ENCODE peak calls at places on chromosomes 2 and 18, in six cellular contexts. Y is stomach, H is Caco-2, L is left lung, W is mammary epithelial cell, M is GM23248. V is an unnamed sample.

GRCh38 chr2:126776701-126777619 is 121.0 kb downstream of the GYPC start:
- DNase-seq in M (peak; percentile 86), Y (peak; percentile 83), H (peak; percentile 76), L (peak; percentile 97), W (peak; percentile 32), V (peak; percentile 58)

GRCh38 chr2:183157131-183157530 is 32.9 kb downstream of the NUP35 start:
- DNase-seq in L (no peak), H (no peak), M (no peak), Y (no peak), W (no peak), V (no peak)

GRCh38 chr2:51424418-51424817 is 392.5 kb upstream of the NRXN1 start:
- DNase-seq in M (no peak), W (no peak), Y (no peak), L (peak; percentile 3), H (peak; percentile 36), V (no peak)

GRCh38 chr2:144515694-144516416 is 4.1 kb downstream of the ZEB2 start:
- DNase-seq in M (peak; percentile 76), L (peak; percentile 89), Y (no peak), H (no peak), W (no peak), V (peak; percentile 69)

GRCh38 chr2:176535480-176536113 is 266.4 kb downstream of the MTX2 start:
- DNase-seq in H (no peak), L (no peak), M (peak; percentile 63), Y (no peak), W (no peak), V (no peak)

GRCh38 chr2:70513751-70514150 is 39.9 kb downstream of the TGFA start:
- DNase-seq in L (no peak), W (no peak), M (no peak), Y (no peak), H (no peak), V (no peak)

GRCh38 chr2:237723613-237724012 is 75.0 kb upstream of the RBM44 start:
- DNase-seq in L (no peak), Y (peak; percentile 57), W (peak; percentile 59), H (peak; percentile 87), M (peak; percentile 39), V (peak; percentile 54)

GRCh38 chr2:219645631-219646527 is 18.4 kb downstream of the SLC4A3 start:
- DNase-seq in W (peak; percentile 68), Y (no peak), H (no peak), M (peak; percentile 93), L (no peak), V (peak; percentile 74)

GRCh38 chr2:9675369-9676351 is 44.9 kb upstream of the YWHAQ start:
- DNase-seq in Y (no peak), L (no peak), W (peak; percentile 91), H (no peak), M (peak; percentile 97), V (peak; percentile 61)

GRCh38 chr2:10306901-10307463 is 4.3 kb downstream of the HPCAL1 start:
- DNase-seq in M (no peak), L (no peak), W (no peak), H (no peak), Y (no peak), V (no peak)

GRCh38 chr2:191582355-191582754 is 95.6 kb upstream of the NABP1 start:
- DNase-seq in W (peak; percentile 77), H (peak; percentile 79), M (peak; percentile 89), L (no peak), Y (no peak), V (peak; percentile 59)

GRCh38 chr18:79071037-79071960 is 2.1 kb downstream of the ATP9B start:
- DNase-seq in L (no peak), W (no peak), M (no peak), H (no peak), Y (no peak), V (no peak)

GRCh38 chr2:148965596-148966431 is 72.7 kb upstream of the LYPD6B start:
- DNase-seq in Y (no peak), M (no peak), L (no peak), W (no peak), H (no peak), V (no peak)

GRCh38 chr2:53567073-53567472 is 200.5 kb upstream of the CHAC2 start:
- DNase-seq in L (no peak), Y (no peak), M (no peak), W (no peak), H (no peak), V (no peak)

GRCh38 chr2:39730685-39731302 is 48.3 kb downstream of the THUMPD2 start:
- DNase-seq in H (no peak), Y (no peak), W (no peak), L (no peak), M (peak; percentile 52), V (no peak)

GRCh38 chr2:21970971-21971370 is 847.2 kb downstream of the TDRD15 start:
- DNase-seq in Y (no peak), M (no peak), H (no peak), W (no peak), L (no peak), V (no peak)

GRCh38 chr2:70029814-70030409 is 57.4 kb upstream of the PCBP1 start:
- DNase-seq in Y (peak; percentile 38), H (peak; percentile 49), M (peak; percentile 76), L (no peak), W (no peak), V (peak; percentile 39)

GRCh38 chr18:48784654-48785053 is 166.1 kb downstream of the SMAD7 start:
- DNase-seq in Y (no peak), L (no peak), M (no peak), W (no peak), H (no peak), V (no peak)

GRCh38 chr2:42055573-42056514 is 8.0 kb downstream of the PKDCC start:
- DNase-seq in W (no peak), L (no peak), M (no peak), H (peak; percentile 98), Y (peak; percentile 62), V (no peak)

GRCh38 chr2:164836907-164837306 is 4.7 kb downstream of the COBLL1 start:
- DNase-seq in L (no peak), W (no peak), H (no peak), M (no peak), Y (no peak), V (no peak)

GRCh38 chr2:164837807-164838206 is 3.8 kb downstream of the COBLL1 start:
- DNase-seq in L (no peak), W (no peak), Y (no peak), H (no peak), M (no peak), V (no peak)

GRCh38 chr2:164831887-164832286 is 9.7 kb downstream of the COBLL1 start:
- DNase-seq in H (no peak), L (no peak), M (no peak), W (no peak), Y (no peak), V (no peak)

GRCh38 chr2:164831180-164831579 is 10.4 kb downstream of the COBLL1 start:
- DNase-seq in W (no peak), H (no peak), L (no peak), M (no peak), Y (no peak), V (no peak)

GRCh38 chr2:164835302-164835701 is 6.3 kb downstream of the COBLL1 start:
- DNase-seq in W (no peak), L (no peak), H (no peak), Y (no peak), M (no peak), V (no peak)
- H3K27me3 ChIP-seq in W (no peaks in the 10 kb centered on the region), L (no peaks in the 10 kb centered on the region), H (no peaks in the 10 kb centered on the region), Y (no peaks in the 10 kb centered on the region), M (no peaks in the 10 kb centered on the region), V (no peaks in the 10 kb centered on the region)

GRCh38 chr2:128467321-128467901 is 148.7 kb upstream of the HS6ST1 start:
- DNase-seq in Y (no peak), L (no peak), H (no peak), M (peak; percentile 50), W (no peak), V (peak; percentile 36)

GRCh38 chr2:128472789-128473174 is 154.1 kb upstream of the HS6ST1 start:
- DNase-seq in L (no peak), H (no peak), Y (no peak), M (peak; percentile 52), W (no peak), V (no peak)

GRCh38 chr2:128468186-128468585 is 149.5 kb upstream of the HS6ST1 start:
- DNase-seq in W (no peak), H (no peak), Y (no peak), M (peak; percentile 15), L (no peak), V (no peak)

GRCh38 chr2:128469203-128469602 is 150.5 kb upstream of the HS6ST1 start:
- DNase-seq in M (no peak), L (no peak), Y (no peak), W (no peak), H (no peak), V (no peak)

DNA sequence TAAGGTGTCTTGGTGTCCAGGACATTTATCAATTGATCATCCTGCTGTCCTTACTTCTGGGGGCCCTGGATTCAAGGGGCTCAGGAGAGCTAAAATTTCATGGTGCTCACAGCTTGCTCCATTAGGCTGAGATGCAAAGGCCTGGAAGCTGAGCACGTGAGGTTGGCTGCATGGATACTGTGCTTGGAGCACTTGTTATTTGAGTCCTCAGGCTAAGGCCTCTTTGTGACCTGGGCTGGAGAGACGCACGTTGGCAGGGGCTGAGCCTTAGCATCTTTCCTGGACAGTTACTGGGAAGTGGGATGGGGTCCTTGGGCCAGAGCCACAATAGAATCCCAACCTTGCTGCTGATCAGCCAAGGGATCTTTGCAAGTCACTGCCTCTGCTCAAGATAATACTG is 151.2 kb upstream of the HS6ST1 start:
- DNase-seq in W (no peak), M (no peak), Y (no peak), H (no peak), L (no peak), V (no peak)
- H3K4me3 ChIP-seq in W (no peak overlapping the region), M (no peak overlapping the region), Y (no peak overlapping the region), H (no peak overlapping the region), L (no peak overlapping the region), V (no peak overlapping the region)

GRCh38 chr2:109300582-109300981 is 171.6 kb downstream of the SH3RF3 start:
- DNase-seq in M (no peak), H (no peak), L (no peak), Y (no peak), W (no peak), V (no peak)

GRCh38 chr2:109301746-109302145 is 172.7 kb downstream of the SH3RF3 start:
- DNase-seq in H (no peak), W (no peak), Y (no peak), M (no peak), L (no peak), V (no peak)

GRCh38 chr2:109299466-109299865 is 170.5 kb downstream of the SH3RF3 start:
- DNase-seq in W (no peak), L (no peak), Y (no peak), M (no peak), H (no peak), V (no peak)

GRCh38 chr2:109297566-109298205 is 168.7 kb downstream of the SH3RF3 start:
- DNase-seq in H (no peak), W (no peak), L (no peak), Y (no peak), M (no peak), V (no peak)

DNA sequence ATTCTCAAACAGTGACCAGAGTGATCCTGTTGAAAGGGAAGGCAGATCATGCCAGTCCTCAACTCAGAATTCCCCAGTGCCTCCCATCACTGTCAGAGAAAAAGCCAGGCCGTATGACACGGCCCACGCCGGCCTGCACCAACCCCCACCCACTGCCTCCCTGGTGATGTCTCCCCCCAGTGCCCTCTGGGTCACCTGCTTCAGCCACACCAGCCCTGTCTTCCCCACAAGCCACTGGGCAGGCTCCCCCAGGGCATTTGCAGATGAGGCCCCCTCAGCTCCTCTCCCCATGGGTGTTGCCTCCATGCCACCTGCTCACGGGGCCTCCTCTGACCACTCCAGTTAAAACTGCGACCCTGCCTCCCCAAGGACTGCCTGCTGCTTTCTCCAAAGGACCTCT is 169.8 kb downstream of the SH3RF3 start:
- DNase-seq in L (no peak), M (no peak), H (no peak), W (no peak), Y (no peak), V (no peak)
- H3K36me3 ChIP-seq in L (no peaks in the 10 kb centered on the region), M (no peaks in the 10 kb centered on the region), H (no peaks in the 10 kb centered on the region), W (no peaks in the 10 kb centered on the region), Y (no peaks in the 10 kb centered on the region), V (no peaks in the 10 kb centered on the region)

GRCh38 chr2:108940156-108940555 is 48.9 kb downstream of the EDAR start:
- DNase-seq in L (no peak), M (no peak), W (no peak), Y (no peak), H (no peak), V (no peak)
- H3K27me3 ChIP-seq in L (no peaks in the 10 kb centered on the region), M (peaks cover 63% of the 10 kb centered on the region), W (no peaks in the 10 kb centered on the region), Y (no peaks in the 10 kb centered on the region), H (no peaks in the 10 kb centered on the region), V (no peaks in the 10 kb centered on the region)